ENCODE peak calls at places on chromosomes 2 and 18, in ten cellular contexts. R is activated CD4-positive, alpha-beta T cell treated with anti-CD3 and anti-CD28 coated beads, Interleukin-2, amount 50 U/mL, for 24 hours; Q is skeletal muscle cell; Y is stimulated activated CD4-positive, alpha-beta T cell treated with anti-CD3 and anti-CD28 coated beads, Interleukin-15, amount 100 ng/mL, for 24 hours; P is BJ; X is neural crest cell; H is NCI-H1417 treated with DMSO at 0.1 percent for 48 hours; Z is activated CD8-positive, alpha-beta memory T cell treated with anti-CD3 and anti-CD28 coated beads, Interleukin-2, amount 10 ng/mL, durations not matched to agents 7 days and 5 days; K is frontal cortex; L is H9. J is an unnamed sample.
A peak's percentile ranks its signal among the peaks of the same experiment; 100 is the strongest.

GRCh38 chr18:63178526-63178880 is 141.1 kb downstream of the BCL2 start:
- DNase-seq in K (no peak), Q (peak; percentile 70), H (no peak), Z (no peak), L (no peak), Y (no peak), X (no peak), R (no peak), P (no peak), J (no peak)

GRCh38 chr2:26610504-26611335 is 30.4 kb downstream of the CIB4 start:
- DNase-seq in H (no peak), R (no peak), X (no peak), K (no peak), L (no peak), Q (no peak), Y (no peak), Z (no peak), P (no peak), J (no peak)

GRCh38 chr18:22219568-22220355 is 50.4 kb downstream of the GATA6 start:
- DNase-seq in Z (no peak), L (peak; percentile 45), Q (no peak), X (no peak), H (no peak), K (no peak), Y (no peak), P (no peak), R (no peak), J (no peak)

GRCh38 chr2:28424799-28425492 is 32.3 kb downstream of the FOSL2 start:
- DNase-seq in Q (no peak), H (no peak), Z (peak; percentile 70), R (no peak), X (no peak), P (no peak), Y (no peak), K (no peak), L (no peak), J (no peak)

GRCh38 chr18:41906528-41907256 is 48.3 kb upstream of the PIK3C3 start:
- DNase-seq in X (peak; percentile 1), R (no peak), K (no peak), Y (peak; percentile 34), Z (peak; percentile 73), Q (peak; percentile 21), H (peak; percentile 31), L (no peak), P (peak; percentile 16), J (peak; percentile 7)

GRCh38 chr18:55323051-55323994 is 264.7 kb downstream of the TCF4 start:
- DNase-seq in Q (no peak), L (no peak), H (peak; percentile 93), X (no peak), P (no peak), Z (no peak), K (no peak), R (no peak), Y (no peak), J (no peak)

GRCh38 chr18:75433098-75433497 is 5.6 kb upstream of the SMIM21 start:
- DNase-seq in Y (no peak), L (peak; percentile 47), P (no peak), H (no peak), Q (no peak), Z (no peak), K (no peak), X (no peak), R (no peak), J (no peak)

GRCh38 chr2:203959265-203960034 is 22.9 kb downstream of the ICOS start:
- DNase-seq in X (no peak), K (no peak), Y (no peak), L (no peak), Q (no peak), R (no peak), Z (no peak), P (no peak), H (no peak), J (no peak)

GRCh38 chr2:73156539-73157124 is 43.9 kb upstream of the RAB11FIP5 start:
- DNase-seq in H (no peak), X (peak; percentile 50), K (peak; percentile 34), Z (peak; percentile 62), P (no peak), R (no peak), Y (peak; percentile 53), Q (no peak), L (peak; percentile 90), J (no peak)

GRCh38 chr2:207296265-207296948 is 130.7 kb upstream of the KLF7 start:
- DNase-seq in Z (no peak), L (no peak), Q (no peak), P (no peak), Y (no peak), H (no peak), R (no peak), X (no peak), K (no peak), J (no peak)

J was measured in AG04449.